ENCODE peak calls at places on chromosomes 6 and 20, in seven cellular contexts. R is effector memory CD4-positive, alpha-beta T cell; E is heart right ventricle; C is CD8-positive, alpha-beta T cell; Q is testis; N is A549; A is fibroblast of lung. G is an unnamed sample. For H3K4me1, the result is how much of the 10 kb centered on the place peaks cover.

GRCh38 chr6:3209114-3210023 is 18.1 kb downstream of the TUBB2B start:
- DNase-seq in R (no peak), E (no peak), C (no peak), Q (no peak), N (peak), A (peak), G (peak)

GRCh38 chr6:54860739-54861138 is 14.2 kb downstream of the FAM83B start:
- DNase-seq in R (no peak), E (no peak), C (no peak), Q (no peak), N (no peak), A (peak), G (no peak)

GRCh38 chr6:134002821-134003220 is 49.6 kb downstream of the SLC2A12 start:
- DNase-seq in R (no peak), E (no peak), C (no peak), Q (no peak), N (no peak), A (peak), G (no peak)

GRCh38 chr6:5984150-5985089 is 22.3 kb downstream of the NRN1 start:
- DNase-seq in R (no peak), E (no peak), C (no peak), Q (no peak), N (no peak), A (no peak), G (no peak)

GRCh38 chr6:29005183-29005885 is at the start of gene ZNF311:
- DNase-seq in R (no peak), E (no peak), C (no peak), Q (peak), N (peak), A (peak), G (peak)

GRCh38 chr6:152598858-152599537 is 38.2 kb downstream of the SYNE1 start:
- DNase-seq in R (no peak), E (no peak), C (no peak), Q (peak), N (no peak), A (no peak), G (no peak)

GRCh38 chr20:4898282-4898681 is 103.0 kb downstream of the SLC23A2 start:
- DNase-seq in R (no peak), E (peak), C (no peak), Q (no peak), N (no peak), A (peak), G (no peak)

GRCh38 chr6:117280922-117281321 is 15.6 kb downstream of the VGLL2 start:
- DNase-seq in R (no peak), E (no peak), C (no peak), Q (no peak), N (no peak), A (no peak), G (no peak)

GRCh38 chr6:107128175-107128574 is 12.9 kb upstream of the BEND3 start:
- DNase-seq in R (no peak), E (no peak), C (no peak), Q (no peak), N (no peak), A (no peak), G (no peak)

GRCh38 chr20:35515949-35516645 is 13.4 kb downstream of the C20orf173 start:
- DNase-seq in R (no peak), E (no peak), C (no peak), Q (no peak), N (peak), A (peak), G (no peak)

GRCh38 chr6:170293411-170293844 is 2.5 kb upstream of the DLL1 start:
- DNase-seq in R (no peak), E (no peak), C (no peak), Q (no peak), N (no peak), A (no peak), G (no peak)

GRCh38 chr6:170296423-170296745 is 5.5 kb upstream of the DLL1 start:
- DNase-seq in R (no peak), E (peak), C (no peak), Q (no peak), N (no peak), A (no peak), G (no peak)

GRCh38 chr6:170293881-170294755 is 3.2 kb upstream of the DLL1 start:
- DNase-seq in R (no peak), E (no peak), C (no peak), Q (no peak), N (no peak), A (no peak), G (no peak)

GRCh38 chr6:170295519-170296422 is 4.9 kb upstream of the DLL1 start:
- DNase-seq in R (no peak), E (peak), C (no peak), Q (peak), N (no peak), A (no peak), G (no peak)

DNA sequence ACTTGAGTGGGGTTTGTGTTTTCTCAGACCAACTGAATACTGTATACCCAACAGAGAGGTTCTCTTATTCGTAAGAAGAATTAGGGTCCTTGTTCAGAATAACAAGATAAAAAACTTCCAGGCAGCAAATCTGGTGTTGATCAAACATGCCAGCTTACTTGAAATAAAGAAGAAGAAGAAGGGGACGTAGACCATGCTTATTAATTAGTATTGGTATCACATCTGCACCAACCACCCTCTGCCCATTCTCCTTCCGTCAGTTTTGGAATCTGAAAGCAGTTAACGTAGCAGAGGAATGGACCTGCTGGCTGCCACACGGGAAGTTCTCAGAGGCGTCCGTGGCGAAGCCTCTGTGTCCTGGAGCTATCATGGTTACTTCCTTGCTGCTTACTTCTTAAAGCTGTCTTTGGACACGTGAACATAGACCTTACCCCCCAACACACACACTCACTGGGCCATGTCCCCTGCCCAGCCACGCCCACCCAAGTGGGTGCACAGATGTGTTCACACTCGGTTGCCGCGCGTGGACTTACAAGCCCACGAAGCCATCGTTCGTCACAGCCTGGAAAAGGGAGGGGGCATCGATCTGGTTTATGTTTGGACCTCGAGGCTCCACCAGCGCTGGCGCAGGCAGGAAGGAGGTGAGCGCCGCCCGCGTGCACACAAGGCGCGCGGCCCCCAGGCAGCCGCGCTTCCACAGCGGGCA is 4.1 kb upstream of the DLL1 start:
- DNase-seq in R (no peak), E (no peak), C (no peak), Q (no peak), N (no peak), A (no peak), G (no peak)
- H3K4me1 ChIP-seq in R (under half), E (under half), C (under half), Q (under half), N (under half), A (under half), G (under half)

GRCh38 chr20:36744764-36745191 is 1.1 kb downstream of the NDRG3 start:
- DNase-seq in R (no peak), E (peak), C (no peak), Q (peak), N (no peak), A (peak), G (peak)

GRCh38 chr20:36742558-36742957 is 3.3 kb downstream of the NDRG3 start:
- DNase-seq in R (no peak), E (no peak), C (no peak), Q (no peak), N (no peak), A (no peak), G (no peak)

GRCh38 chr20:36737183-36737499 is 8.7 kb downstream of the NDRG3 start:
- DNase-seq in R (no peak), E (no peak), C (no peak), Q (no peak), N (no peak), A (no peak), G (peak)

GRCh38 chr20:36744243-36744642 is 1.6 kb downstream of the NDRG3 start:
- DNase-seq in R (no peak), E (no peak), C (no peak), Q (no peak), N (no peak), A (no peak), G (no peak)

GRCh38 chr20:36741072-36741471 is 4.8 kb downstream of the NDRG3 start:
- DNase-seq in R (no peak), E (no peak), C (no peak), Q (no peak), N (no peak), A (no peak), G (no peak)
- H3K4me3 ChIP-seq in R (no peak), E (no peak), C (no peak), Q (no peak), N (no peak), A (no peak), G (no peak)

DNA sequence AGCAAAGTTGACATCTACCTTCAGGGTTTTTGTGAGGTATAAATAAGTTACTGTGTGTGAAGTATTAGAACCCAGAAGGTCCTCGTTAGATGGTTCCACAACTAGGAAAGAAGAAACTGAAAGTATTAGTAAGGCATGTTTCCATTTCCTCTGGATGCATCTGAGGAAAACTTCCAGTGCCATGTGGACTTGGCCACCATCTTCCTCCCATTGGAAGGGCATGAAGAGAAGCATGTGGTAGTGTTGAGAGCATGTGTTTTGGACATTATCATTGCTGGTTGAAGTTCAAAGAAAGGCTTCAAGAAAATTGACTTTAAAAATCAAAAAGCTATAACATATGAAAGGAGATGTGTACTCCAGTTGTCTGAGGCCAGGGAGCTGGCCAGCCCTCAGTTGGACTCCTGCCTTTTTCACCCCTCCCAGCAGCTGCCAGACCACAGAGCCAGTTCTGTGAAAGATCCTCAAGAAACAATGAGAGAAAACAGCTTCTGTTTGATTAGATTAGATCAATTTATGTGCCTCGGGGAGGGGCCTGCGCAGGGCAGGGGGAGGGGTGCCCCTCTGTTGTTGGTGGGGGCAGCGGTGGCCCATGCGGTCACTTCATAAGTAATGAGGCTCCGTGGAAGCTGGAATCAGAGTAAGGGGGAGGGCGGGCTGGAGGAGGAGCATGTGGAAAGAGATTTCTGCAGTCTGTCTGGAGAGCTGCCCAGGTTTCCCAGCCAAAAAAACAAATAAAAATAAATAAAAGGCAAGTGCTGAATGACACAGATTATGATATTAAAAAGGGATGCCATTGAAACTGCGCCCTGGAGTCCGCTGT is 154.0 kb downstream of the JARID2 start:
- DNase-seq in R (no peak), E (peak), C (no peak), Q (peak), N (peak), A (peak), G (peak)
- H3K4me1 ChIP-seq in R (under half), E (half or more), C (half or more), Q (under half), N (under half), A (under half), G (under half)

GRCh38 chr6:52551483-52552277 is 25.2 kb downstream of the TRAM2 start:
- DNase-seq in R (no peak), E (peak), C (no peak), Q (peak), N (peak), A (peak), G (peak)
- H3K4me3 ChIP-seq in R (no peak), E (peak), C (no peak), Q (no peak), N (no peak), A (peak), G (no peak)

DNA sequence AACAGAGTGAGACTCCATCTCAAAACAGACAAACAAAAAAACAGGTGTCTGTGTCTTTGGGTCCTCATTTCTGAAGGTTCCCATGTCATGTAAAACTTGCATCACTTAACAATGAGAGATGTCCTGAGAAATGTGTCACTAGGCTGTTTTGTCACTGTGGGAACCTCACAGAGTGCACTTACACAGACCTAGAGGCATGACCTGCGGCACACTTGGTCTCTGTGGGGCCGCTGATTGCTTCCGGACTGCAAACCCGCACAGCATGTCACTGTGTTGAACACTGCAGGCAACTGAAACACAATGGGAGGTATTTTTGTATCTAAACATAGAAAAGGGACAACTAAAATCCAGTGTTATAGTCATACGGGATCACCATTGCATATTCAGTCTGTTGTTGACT is 42.3 kb upstream of the TMEM181 start:
- DNase-seq in R (no peak), E (no peak), C (no peak), Q (no peak), N (no peak), A (no peak), G (no peak)
- H3K4me1 ChIP-seq in R (under half), E (under half), C (under half), Q (under half), N (under half), A (under half), G (under half)

GRCh38 chr6:164151161-164151728 is 736.7 kb downstream of the QKI start:
- DNase-seq in R (no peak), E (peak), C (no peak), Q (peak), N (no peak), A (peak), G (no peak)
- H3K4me3 ChIP-seq in R (no peak), E (no peak), C (no peak), Q (no peak), N (no peak), A (no peak), G (no peak)

GRCh38 chr6:13660893-13661292 is 45.8 kb downstream of the NOL7 start:
- DNase-seq in R (no peak), E (no peak), C (no peak), Q (no peak), N (no peak), A (no peak), G (no peak)
- H3K4me1 ChIP-seq in R (under half), E (under half), C (under half), Q (under half), N (under half), A (under half), G (under half)

GRCh38 chr20:58982406-58983114 is 1.5 kb downstream of the NELFCD start:
- DNase-seq in R (no peak), E (no peak), C (peak), Q (no peak), N (no peak), A (no peak), G (no peak)
- H3K4me3 ChIP-seq in R (peak), E (peak), C (peak), Q (no peak), N (peak), A (peak), G (no peak)

GRCh38 chr6:57182017-57182432 is 9.9 kb downstream of the BAG2 start:
- DNase-seq in R (no peak), E (no peak), C (no peak), Q (no peak), N (no peak), A (peak), G (no peak)

GRCh38 chr6:57173886-57174510 is 1.9 kb downstream of the BAG2 start:
- DNase-seq in R (no peak), E (no peak), C (no peak), Q (no peak), N (peak), A (peak), G (no peak)

GRCh38 chr6:57174511-57174907 is 2.4 kb downstream of the BAG2 start:
- DNase-seq in R (no peak), E (no peak), C (no peak), Q (no peak), N (no peak), A (no peak), G (no peak)

GRCh38 chr6:57180596-57180995 is 8.5 kb downstream of the BAG2 start:
- DNase-seq in R (no peak), E (no peak), C (no peak), Q (no peak), N (no peak), A (no peak), G (no peak)

GRCh38 chr6:57177545-57178225 is 5.6 kb downstream of the BAG2 start:
- DNase-seq in R (no peak), E (peak), C (no peak), Q (peak), N (no peak), A (no peak), G (peak)
- H3K4me1 ChIP-seq in R (under half), E (under half), C (under half), Q (under half), N (under half), A (under half), G (under half)

G was measured in aorta.